ENCODE peak calls at places on chromosomes 4 and X, in four cellular contexts. One of them, this sample, is unnamed.

GRCh38 chr4:66475596-66475995 is 805.3 kb upstream of the EPHA5 start:
- DNase-seq in H9: no peak
- DNase-seq in IMR-90: no peak
- DNase-seq in H1: no peak
- DNase-seq in this sample: no peak

GRCh38 chr4:151324449-151325319 is 721 bp downstream of the SH3D19 start:
- DNase-seq in H1: peak; percentile 71
- DNase-seq in H9: peak; percentile 79
- DNase-seq in IMR-90: peak; percentile 47
- DNase-seq in this sample: peak; percentile 93

GRCh38 chr4:185591679-185592141 is 56.4 kb upstream of the PDLIM3 start:
- DNase-seq in IMR-90: peak; percentile 29
- DNase-seq in H1: no peak
- DNase-seq in H9: no peak
- DNase-seq in this sample: no peak

GRCh38 chr4:3291969-3292570 is 751 bp upstream of the RGS12 start:
- DNase-seq in IMR-90: no peak
- DNase-seq in H1: peak; percentile 66
- DNase-seq in H9: peak; percentile 53
- DNase-seq in this sample: peak; percentile 42

GRCh38 chr4:3505231-3505630 is 27.0 kb downstream of the LRPAP1 start:
- DNase-seq in H1: no peak
- DNase-seq in IMR-90: no peak
- DNase-seq in H9: no peak
- DNase-seq in this sample: no peak

GRCh38 chr4:3851211-3851610 is 85.0 kb downstream of the ADRA2C start:
- DNase-seq in H1: no peak
- DNase-seq in IMR-90: peak; percentile 17
- DNase-seq in H9: peak; percentile 84
- DNase-seq in this sample: peak; percentile 87

GRCh38 chr4:149709640-149710039 is 106.0 kb downstream of the IQCM start:
- DNase-seq in H1: no peak
- DNase-seq in IMR-90: peak; percentile 61
- DNase-seq in H9: no peak
- DNase-seq in this sample: no peak

GRCh38 chr4:173530326-173531062 is 465 bp upstream of the HAND2 start:
- DNase-seq in H9: no peak
- DNase-seq in IMR-90: no peak
- DNase-seq in H1: no peak
- DNase-seq in this sample: no peak

GRCh38 chrX:12434493-12434892 is 296.2 kb downstream of the FRMPD4 start:
- DNase-seq in IMR-90: no peak
- DNase-seq in H1: no peak
- DNase-seq in H9: peak; percentile 33
- DNase-seq in this sample: peak; percentile 7

GRCh38 chr4:22094217-22094616 is 145.6 kb upstream of the KCNIP4 start:
- DNase-seq in H1: no peak
- DNase-seq in IMR-90: no peak
- DNase-seq in H9: no peak
- DNase-seq in this sample: no peak

GRCh38 chrX:40267334-40268118 is 169.8 kb upstream of the BCOR start:
- DNase-seq in IMR-90: no peak
- DNase-seq in H9: no peak
- DNase-seq in H1: no peak
- DNase-seq in this sample: no peak

GRCh38 chrX:145825896-145826295 is 8.3 kb downstream of the SLITRK2 start:
- DNase-seq in H1: no peak
- DNase-seq in IMR-90: no peak
- DNase-seq in H9: no peak
- DNase-seq in this sample: no peak

GRCh38 chrX:31139966-31140365 is 68.1 kb upstream of the FTHL17 start:
- DNase-seq in H1: no peak
- DNase-seq in IMR-90: no peak
- DNase-seq in H9: no peak
- DNase-seq in this sample: no peak

GRCh38 chr4:167581449-167581965 is 347.2 kb upstream of the SPOCK3 start:
- DNase-seq in H1: no peak
- DNase-seq in H9: no peak
- DNase-seq in IMR-90: no peak
- DNase-seq in this sample: no peak

GRCh38 chr4:145130788-145131398 is 32.8 kb downstream of the ABCE1 start:
- DNase-seq in H1: no peak
- DNase-seq in H9: no peak
- DNase-seq in IMR-90: peak; percentile 83
- DNase-seq in this sample: no peak

GRCh38 chr4:36363024-36363423 is 81.6 kb downstream of the DTHD1 start:
- DNase-seq in H9: no peak
- DNase-seq in H1: no peak
- DNase-seq in IMR-90: no peak
- DNase-seq in this sample: no peak

GRCh38 chrX:31658360-31658759 is 586.5 kb upstream of the FTHL17 start:
- DNase-seq in IMR-90: peak; percentile 49
- DNase-seq in H1: no peak
- DNase-seq in H9: no peak
- DNase-seq in this sample: peak; percentile 11

GRCh38 chr4:153143527-153144348 is 60.5 kb upstream of the TRIM2 start:
- DNase-seq in H1: no peak
- DNase-seq in IMR-90: peak; percentile 65
- DNase-seq in H9: no peak
- DNase-seq in this sample: peak; percentile 94

GRCh38 chr4:153620352-153620751 is 63.7 kb upstream of the TLR2 start:
- DNase-seq in IMR-90: peak; percentile 57
- DNase-seq in H9: no peak
- DNase-seq in H1: no peak
- DNase-seq in this sample: no peak

GRCh38 chrX:115147220-115147619 is 42.0 kb upstream of the RBMXL3 start:
- DNase-seq in H1: no peak
- DNase-seq in IMR-90: peak; percentile 40
- DNase-seq in H9: no peak
- DNase-seq in this sample: peak; percentile 4

GRCh38 chrX:11381464-11381863 is 88.3 kb downstream of the AMELX start:
- DNase-seq in IMR-90: peak; percentile 63
- DNase-seq in H9: peak; percentile 32
- DNase-seq in H1: no peak
- DNase-seq in this sample: peak; percentile 60

GRCh38 chr4:122360754-122361153 is 18.1 kb upstream of the ADAD1 start:
- DNase-seq in H1: no peak
- DNase-seq in IMR-90: no peak
- DNase-seq in H9: no peak
- DNase-seq in this sample: no peak

GRCh38 chr4:180380733-180381132 is 1862.5 kb upstream of the TENM3 start:
- DNase-seq in H9: no peak
- DNase-seq in IMR-90: peak; percentile 85
- DNase-seq in H1: no peak
- DNase-seq in this sample: no peak

GRCh38 chrX:9062621-9063020 is 28.7 kb upstream of the FAM9B start:
- DNase-seq in H9: no peak
- DNase-seq in H1: no peak
- DNase-seq in IMR-90: no peak
- DNase-seq in this sample: peak; percentile 24

GRCh38 chrX:56978172-56978571 is 17.2 kb downstream of the SPIN3 start:
- DNase-seq in H9: peak; percentile 35
- DNase-seq in IMR-90: peak; percentile 44
- DNase-seq in H1: no peak
- DNase-seq in this sample: peak; percentile 62

GRCh38 chr4:48141048-48141447 is 7.0 kb upstream of the TXK start:
- DNase-seq in IMR-90: peak; percentile 56
- DNase-seq in H1: no peak
- DNase-seq in H9: no peak
- DNase-seq in this sample: peak; percentile 36

GRCh38 chrX:23819385-23820234 is 36.6 kb downstream of the SAT1 start:
- DNase-seq in IMR-90: peak; percentile 40
- DNase-seq in H9: no peak
- DNase-seq in H1: no peak
- DNase-seq in this sample: no peak

GRCh38 chr4:184775854-184776555 is 42.1 kb upstream of the CENPU start:
- DNase-seq in H9: no peak
- DNase-seq in H1: no peak
- DNase-seq in IMR-90: no peak
- DNase-seq in this sample: no peak

GRCh38 chr4:92450694-92451093 is 146.9 kb downstream of the GRID2 start:
- DNase-seq in H1: no peak
- DNase-seq in IMR-90: no peak
- DNase-seq in H9: no peak
- DNase-seq in this sample: no peak

GRCh38 chrX:69100478-69100877 is 64.8 kb downstream of the PJA1 start:
- DNase-seq in H1: no peak
- DNase-seq in IMR-90: no peak
- DNase-seq in H9: no peak
- DNase-seq in this sample: no peak

DNA sequence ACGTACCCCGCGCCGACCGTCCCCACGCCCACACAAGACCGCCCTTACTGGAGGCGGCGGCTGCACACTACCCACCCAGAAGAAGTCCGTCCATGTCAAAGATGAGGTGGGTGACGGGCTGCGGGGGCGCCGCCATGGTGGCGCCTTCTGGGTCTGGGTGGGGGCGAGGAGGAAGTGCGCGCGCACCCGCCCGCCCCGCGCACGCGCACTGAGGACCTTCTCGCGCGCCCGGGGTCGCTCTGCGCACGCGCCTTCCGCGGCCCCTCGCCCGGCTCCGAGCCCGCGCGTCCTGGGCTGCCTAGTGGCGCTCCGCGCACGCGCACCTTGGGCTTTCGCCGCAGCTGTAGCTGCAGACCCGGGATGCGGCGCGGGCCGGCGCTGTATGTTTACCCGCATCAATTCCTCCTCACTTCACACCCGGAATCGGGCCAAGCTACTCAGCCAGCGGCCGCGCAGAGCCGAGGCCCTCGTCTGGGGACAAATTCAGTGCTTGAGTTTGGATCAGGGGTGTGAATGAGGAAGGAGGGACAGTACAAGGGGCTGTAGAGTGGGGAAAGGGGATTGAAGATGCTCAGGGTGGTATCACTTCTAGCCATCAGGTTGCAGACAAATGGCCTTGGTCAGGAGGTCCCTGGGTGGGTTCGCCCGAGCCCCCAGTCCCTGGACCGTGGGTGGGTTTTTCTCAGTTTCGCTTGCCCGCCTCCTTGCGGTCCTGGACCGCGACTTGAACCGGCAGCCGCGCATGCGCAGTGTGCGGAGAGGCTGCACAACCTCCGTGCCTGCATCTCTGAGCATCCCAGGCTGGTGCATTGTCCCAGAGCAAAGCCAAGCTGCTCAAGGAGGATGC is at the start of gene PUDP:
- DNase-seq in H9: peak; percentile 81
- DNase-seq in H1: peak; percentile 81
- DNase-seq in IMR-90: peak; percentile 83
- DNase-seq in this sample: peak; percentile 83
- H2BK15ac ChIP-seq in H9: no peak within 1 kb of the TSS
- H2BK15ac ChIP-seq in H1: no peak within 1 kb of the TSS
- H2BK15ac ChIP-seq in IMR-90: peak within 1 kb of the TSS; percentile 81
- H2BK15ac ChIP-seq in this sample: no peak within 1 kb of the TSS

GRCh38 chr4:26084414-26084813 is 170.4 kb downstream of the SMIM20 start:
- DNase-seq in H9: no peak
- DNase-seq in H1: no peak
- DNase-seq in IMR-90: no peak
- DNase-seq in this sample: peak; percentile 55

GRCh38 chr4:26087108-26087507 is 173.1 kb downstream of the SMIM20 start:
- DNase-seq in H9: no peak
- DNase-seq in IMR-90: peak; percentile 56
- DNase-seq in H1: no peak
- DNase-seq in this sample: no peak

GRCh38 chr4:26086621-26087068 is 172.6 kb downstream of the SMIM20 start:
- DNase-seq in IMR-90: no peak
- DNase-seq in H1: no peak
- DNase-seq in H9: no peak
- DNase-seq in this sample: no peak

GRCh38 chr4:26085581-26085980 is 171.6 kb downstream of the SMIM20 start:
- DNase-seq in H1: no peak
- DNase-seq in IMR-90: no peak
- DNase-seq in H9: no peak
- DNase-seq in this sample: peak; percentile 16

DNA sequence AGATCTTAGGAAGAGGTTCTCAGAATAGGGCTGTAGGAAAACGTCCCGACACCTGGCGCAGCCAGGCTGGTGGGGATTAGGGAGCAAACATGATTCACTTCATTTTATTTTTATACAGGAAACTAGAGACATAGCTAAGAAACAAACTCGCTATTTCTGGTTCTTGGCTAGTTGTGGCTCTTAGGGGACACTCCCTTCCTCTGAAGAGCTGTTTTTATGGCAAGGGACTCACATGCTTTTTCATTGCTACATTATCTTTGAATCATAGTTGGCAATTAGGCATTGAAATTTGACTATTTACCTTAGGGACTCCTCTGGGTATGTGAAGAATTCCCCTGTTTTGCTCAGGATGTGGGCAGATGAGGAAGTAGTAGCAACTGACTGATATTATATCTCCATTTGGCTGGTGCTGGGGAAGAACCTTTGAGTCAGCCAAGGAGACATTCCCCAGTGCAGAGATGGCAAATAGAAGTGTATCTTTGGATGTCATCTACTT is 174.5 kb downstream of the SMIM20 start:
- DNase-seq in H9: no peak
- DNase-seq in IMR-90: peak; percentile 78
- DNase-seq in H1: no peak
- DNase-seq in this sample: no peak
- H3K27ac ChIP-seq in H9: no peak overlapping the region
- H3K27ac ChIP-seq in IMR-90: peak overlapping the region; percentile 72
- H3K27ac ChIP-seq in H1: no peak overlapping the region
- H3K27ac ChIP-seq in this sample: no peak overlapping the region

GRCh38 chr4:139484861-139485311 is 31.0 kb downstream of the RAB33B start:
- DNase-seq in IMR-90: no peak
- DNase-seq in H1: no peak
- DNase-seq in H9: no peak
- DNase-seq in this sample: no peak

GRCh38 chr4:139492429-139492828 is 38.5 kb downstream of the RAB33B start:
- DNase-seq in H9: peak; percentile 54
- DNase-seq in IMR-90: no peak
- DNase-seq in H1: no peak
- DNase-seq in this sample: peak; percentile 64

GRCh38 chr4:139493176-139493575 is 39.3 kb downstream of the RAB33B start:
- DNase-seq in H1: no peak
- DNase-seq in IMR-90: no peak
- DNase-seq in H9: no peak
- DNase-seq in this sample: no peak

GRCh38 chr4:139489638-139490037 is 35.7 kb downstream of the RAB33B start:
- DNase-seq in IMR-90: no peak
- DNase-seq in H1: no peak
- DNase-seq in H9: no peak
- DNase-seq in this sample: no peak

GRCh38 chr4:139488442-139488841 is 34.5 kb downstream of the RAB33B start:
- DNase-seq in IMR-90: no peak
- DNase-seq in H1: no peak
- DNase-seq in H9: no peak
- DNase-seq in this sample: no peak
- H3K56ac ChIP-seq in IMR-90: no peak overlapping the region
- H3K56ac ChIP-seq in H1: no peak overlapping the region
- H3K56ac ChIP-seq in H9: no peak overlapping the region
- H3K56ac ChIP-seq in this sample: no peak overlapping the region

DNA sequence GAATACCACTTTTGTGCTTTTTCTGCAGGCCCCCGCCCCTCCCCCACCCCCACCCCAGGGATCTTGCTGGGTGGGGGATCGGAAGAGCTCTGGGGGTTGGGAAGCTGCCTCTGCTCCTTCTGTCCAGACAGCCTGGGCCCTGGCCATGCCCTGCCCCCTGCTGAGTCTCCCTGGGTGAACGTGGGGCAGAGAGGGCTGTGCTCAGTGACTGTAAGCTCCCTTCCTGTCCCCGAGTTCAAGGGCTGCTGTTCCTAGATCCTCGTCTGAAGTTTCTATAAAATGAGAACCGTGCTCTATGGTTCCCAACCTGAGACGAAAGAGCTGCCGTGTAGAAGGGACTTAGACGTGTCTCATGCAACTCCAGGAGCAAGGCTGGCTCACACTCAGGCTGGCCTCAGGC is 105.0 kb downstream of the SORCS2 start:
- DNase-seq in H1: no peak
- DNase-seq in H9: no peak
- DNase-seq in IMR-90: no peak
- DNase-seq in this sample: no peak
- H2BK15ac ChIP-seq in H1: no peak overlapping the region
- H2BK15ac ChIP-seq in H9: no peak overlapping the region
- H2BK15ac ChIP-seq in IMR-90: no peak overlapping the region
- H2BK15ac ChIP-seq in this sample: no peak overlapping the region

This sample was measured in mesendoderm.